ENCODE peak calls at places on chromosomes 1 and 21, in four cellular contexts. One of them, this sample, is unnamed. For H3K4me1, the result is how much of the 10 kb centered on the place peaks cover.

GRCh38 chr1:98931134-98931835 is 73.4 kb downstream of the PLPPR5 start:
- DNase-seq in CD4-positive, alpha-beta memory T cell: no peak
- DNase-seq in ovary: no peak
- DNase-seq in naive thymus-derived CD4-positive, alpha-beta T cell: no peak
- DNase-seq in this sample: no peak

GRCh38 chr1:152866321-152866720 is 6.5 kb downstream of the LCE7A start:
- DNase-seq in CD4-positive, alpha-beta memory T cell: no peak
- DNase-seq in naive thymus-derived CD4-positive, alpha-beta T cell: no peak
- DNase-seq in ovary: no peak
- DNase-seq in this sample: no peak

GRCh38 chr21:41313765-41314164 is 2.8 kb upstream of the FAM3B start:
- DNase-seq in ovary: no peak
- DNase-seq in naive thymus-derived CD4-positive, alpha-beta T cell: no peak
- DNase-seq in CD4-positive, alpha-beta memory T cell: no peak
- DNase-seq in this sample: no peak

GRCh38 chr1:212526111-212526491 is 82.5 kb upstream of the ATF3 start:
- DNase-seq in CD4-positive, alpha-beta memory T cell: no peak
- DNase-seq in ovary: no peak
- DNase-seq in naive thymus-derived CD4-positive, alpha-beta T cell: no peak
- DNase-seq in this sample: no peak

GRCh38 chr1:64871256-64871655 is 95.1 kb downstream of the JAK1 start:
- DNase-seq in naive thymus-derived CD4-positive, alpha-beta T cell: no peak
- DNase-seq in ovary: no peak
- DNase-seq in CD4-positive, alpha-beta memory T cell: no peak
- DNase-seq in this sample: no peak

GRCh38 chr1:29521438-29521715 is 285.1 kb downstream of the PTPRU start:
- DNase-seq in naive thymus-derived CD4-positive, alpha-beta T cell: no peak
- DNase-seq in ovary: no peak
- DNase-seq in CD4-positive, alpha-beta memory T cell: no peak
- DNase-seq in this sample: no peak

GRCh38 chr21:44583800-44584147 is 3.4 kb upstream of the KRTAP10-5 start:
- DNase-seq in naive thymus-derived CD4-positive, alpha-beta T cell: no peak
- DNase-seq in CD4-positive, alpha-beta memory T cell: peak
- DNase-seq in ovary: no peak
- DNase-seq in this sample: no peak

GRCh38 chr21:35210093-35210492 is 161.0 kb upstream of the RUNX1 start:
- DNase-seq in naive thymus-derived CD4-positive, alpha-beta T cell: no peak
- DNase-seq in ovary: no peak
- DNase-seq in CD4-positive, alpha-beta memory T cell: no peak
- DNase-seq in this sample: no peak

GRCh38 chr1:235366286-235366685 is 941 bp upstream of the TBCE start:
- DNase-seq in CD4-positive, alpha-beta memory T cell: no peak
- DNase-seq in naive thymus-derived CD4-positive, alpha-beta T cell: no peak
- DNase-seq in ovary: no peak
- DNase-seq in this sample: no peak

GRCh38 chr21:32484706-32485380 is 72.3 kb downstream of the EVA1C start:
- DNase-seq in naive thymus-derived CD4-positive, alpha-beta T cell: no peak
- DNase-seq in CD4-positive, alpha-beta memory T cell: no peak
- DNase-seq in ovary: no peak
- DNase-seq in this sample: no peak

GRCh38 chr1:248695451-248696132 is 7.0 kb downstream of the OR14I1 start:
- DNase-seq in naive thymus-derived CD4-positive, alpha-beta T cell: no peak
- DNase-seq in ovary: no peak
- DNase-seq in CD4-positive, alpha-beta memory T cell: no peak
- DNase-seq in this sample: peak

GRCh38 chr1:113940365-113941244 is 11.5 kb downstream of the HIPK1 start:
- DNase-seq in ovary: no peak
- DNase-seq in naive thymus-derived CD4-positive, alpha-beta T cell: no peak
- DNase-seq in CD4-positive, alpha-beta memory T cell: peak
- DNase-seq in this sample: no peak

GRCh38 chr1:40478276-40478675 is 1.2 kb downstream of the ZFP69 start:
- DNase-seq in CD4-positive, alpha-beta memory T cell: no peak
- DNase-seq in naive thymus-derived CD4-positive, alpha-beta T cell: no peak
- DNase-seq in ovary: no peak
- DNase-seq in this sample: no peak

GRCh38 chr1:55245781-55246180 is 30.6 kb upstream of the USP24 start:
- DNase-seq in ovary: no peak
- DNase-seq in CD4-positive, alpha-beta memory T cell: no peak
- DNase-seq in naive thymus-derived CD4-positive, alpha-beta T cell: no peak
- DNase-seq in this sample: peak

GRCh38 chr1:31931241-31932225 is 6.6 kb downstream of the PTP4A2 start:
- DNase-seq in ovary: no peak
- DNase-seq in CD4-positive, alpha-beta memory T cell: no peak
- DNase-seq in naive thymus-derived CD4-positive, alpha-beta T cell: no peak
- DNase-seq in this sample: peak
- H3K4me1 ChIP-seq in ovary: under half
- H3K4me1 ChIP-seq in CD4-positive, alpha-beta memory T cell: half or more
- H3K4me1 ChIP-seq in naive thymus-derived CD4-positive, alpha-beta T cell: half or more
- H3K4me1 ChIP-seq in this sample: half or more

GRCh38 chr21:42746593-42747266 is 93.3 kb downstream of the PDE9A start:
- DNase-seq in naive thymus-derived CD4-positive, alpha-beta T cell: peak
- DNase-seq in CD4-positive, alpha-beta memory T cell: peak
- DNase-seq in ovary: no peak
- DNase-seq in this sample: no peak
- H3K4me1 ChIP-seq in naive thymus-derived CD4-positive, alpha-beta T cell: under half
- H3K4me1 ChIP-seq in CD4-positive, alpha-beta memory T cell: under half
- H3K4me1 ChIP-seq in ovary: under half
- H3K4me1 ChIP-seq in this sample: under half

DNA sequence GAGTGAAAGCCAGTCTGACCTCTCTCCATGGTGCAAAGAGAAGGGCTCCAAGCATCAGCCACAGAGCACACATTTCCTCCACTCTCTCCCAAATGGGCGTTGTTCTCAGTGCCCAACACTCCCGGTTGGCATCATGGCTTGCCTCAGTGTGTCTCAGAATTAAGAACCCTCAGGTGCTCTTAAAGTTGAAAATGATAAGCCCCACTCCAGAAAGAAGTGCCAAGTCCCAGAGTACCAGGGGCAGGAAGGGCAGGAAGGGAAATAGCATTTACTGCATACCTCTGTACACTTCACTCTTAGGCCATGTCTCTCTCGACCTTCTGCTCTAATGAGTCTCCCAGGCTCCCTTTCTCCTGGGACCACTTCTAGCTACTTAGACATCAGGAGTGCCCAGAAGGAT is 15.2 kb upstream of the ARHGEF2 start:
- DNase-seq in CD4-positive, alpha-beta memory T cell: no peak
- DNase-seq in naive thymus-derived CD4-positive, alpha-beta T cell: no peak
- DNase-seq in ovary: no peak
- DNase-seq in this sample: no peak
- H3K4me1 ChIP-seq in CD4-positive, alpha-beta memory T cell: under half
- H3K4me1 ChIP-seq in naive thymus-derived CD4-positive, alpha-beta T cell: under half
- H3K4me1 ChIP-seq in ovary: under half
- H3K4me1 ChIP-seq in this sample: under half

GRCh38 chr1:211328084-211328694 is 1.6 kb downstream of the TRAF5 start:
- DNase-seq in naive thymus-derived CD4-positive, alpha-beta T cell: no peak
- DNase-seq in ovary: no peak
- DNase-seq in CD4-positive, alpha-beta memory T cell: no peak
- DNase-seq in this sample: no peak
- H3K4me1 ChIP-seq in naive thymus-derived CD4-positive, alpha-beta T cell: under half
- H3K4me1 ChIP-seq in ovary: under half
- H3K4me1 ChIP-seq in CD4-positive, alpha-beta memory T cell: half or more
- H3K4me1 ChIP-seq in this sample: under half

This sample was measured in adipocyte.